ENCODE peak calls at places on chromosomes 16 and 17, in five cellular contexts. B, F, W, D and O are unnamed samples.

GRCh38 chr17:4764612-4765011 is 7.1 kb upstream of the TM4SF5 start:
- DNase-seq in B (no peak), F (no peak), W (no peak), D (no peak), O (no peak)

GRCh38 chr16:49575352-49576172 is 202.0 kb downstream of the C16orf78 start:
- DNase-seq in B (no peak), F (no peak), W (no peak), D (no peak), O (no peak)

GRCh38 chr17:75559958-75560533 is 27.6 kb upstream of the MYO15B start:
- DNase-seq in B (no peak), F (no peak), W (no peak), D (no peak), O (no peak)

GRCh38 chr17:9880582-9880999 is 24.5 kb downstream of the RCVRN start:
- DNase-seq in B (no peak), F (no peak), W (peak), D (no peak), O (peak)

GRCh38 chr17:63487014-63487339 is 10.1 kb downstream of the ACE start:
- DNase-seq in B (no peak), F (no peak), W (no peak), D (no peak), O (no peak)

GRCh38 chr17:34349748-34350147 is 6.5 kb upstream of the CCL13 start:
- DNase-seq in B (no peak), F (no peak), W (no peak), D (no peak), O (no peak)

GRCh38 chr17:8068736-8069586 is 18.6 kb downstream of the ALOX12B start:
- DNase-seq in B (no peak), F (no peak), W (no peak), D (no peak), O (no peak)

GRCh38 chr17:7114875-7115614 is 423 bp upstream of the ASGR2 start:
- DNase-seq in B (no peak), F (no peak), W (no peak), D (no peak), O (no peak)

GRCh38 chr17:70022175-70022574 is 52.9 kb upstream of the KCNJ16 start:
- DNase-seq in B (no peak), F (no peak), W (no peak), D (no peak), O (no peak)

GRCh38 chr17:50412188-50412732 is 13.8 kb upstream of the ACSF2 start:
- DNase-seq in B (no peak), F (no peak), W (no peak), D (no peak), O (no peak)

GRCh38 chr16:80993293-80993691 is 13.4 kb downstream of the CMC2 start:
- DNase-seq in B (no peak), F (no peak), W (peak), D (no peak), O (peak)

GRCh38 chr17:6507535-6507934 is 48.8 kb downstream of the PITPNM3 start:
- DNase-seq in B (no peak), F (no peak), W (peak), D (no peak), O (peak)